ENCODE peak calls at places on chromosomes 6 and 20, in eight cellular contexts. One of them, this sample, is unnamed.

GRCh38 chr20:64099880-64100565 is 7.3 kb downstream of the NPBWR2 start:
- DNase-seq in glutamatergic neuron: no peak
- DNase-seq in head of caudate nucleus: no peak
- DNase-seq in ascending aorta: no peak
- DNase-seq in fibroblast of lung: no peak
- DNase-seq in AG09319: no peak
- DNase-seq in RKO: no peak
- DNase-seq in PC-3: no peak
- DNase-seq in this sample: no peak

GRCh38 chr6:35573495-35574110 is 60.9 kb upstream of the TULP1 start:
- DNase-seq in ascending aorta: no peak
- DNase-seq in PC-3: no peak
- DNase-seq in glutamatergic neuron: no peak
- DNase-seq in fibroblast of lung: no peak
- DNase-seq in head of caudate nucleus: no peak
- DNase-seq in AG09319: no peak
- DNase-seq in RKO: no peak
- DNase-seq in this sample: no peak

GRCh38 chr6:84645563-84646266 is 118.7 kb downstream of the TBX18 start:
- DNase-seq in PC-3: peak
- DNase-seq in AG09319: no peak
- DNase-seq in fibroblast of lung: peak
- DNase-seq in ascending aorta: no peak
- DNase-seq in head of caudate nucleus: no peak
- DNase-seq in RKO: no peak
- DNase-seq in glutamatergic neuron: no peak
- DNase-seq in this sample: no peak

GRCh38 chr20:48595495-48596475 is 232.0 kb downstream of the PREX1 start:
- DNase-seq in glutamatergic neuron: no peak
- DNase-seq in AG09319: no peak
- DNase-seq in head of caudate nucleus: no peak
- DNase-seq in ascending aorta: peak
- DNase-seq in fibroblast of lung: no peak
- DNase-seq in RKO: no peak
- DNase-seq in PC-3: no peak
- DNase-seq in this sample: no peak

GRCh38 chr20:49727473-49727872 is 13.8 kb upstream of the B4GALT5 start:
- DNase-seq in glutamatergic neuron: no peak
- DNase-seq in PC-3: no peak
- DNase-seq in head of caudate nucleus: no peak
- DNase-seq in RKO: no peak
- DNase-seq in AG09319: no peak
- DNase-seq in fibroblast of lung: no peak
- DNase-seq in ascending aorta: no peak
- DNase-seq in this sample: no peak

GRCh38 chr20:33480071-33480470 is 9.8 kb upstream of the CBFA2T2 start:
- DNase-seq in ascending aorta: no peak
- DNase-seq in PC-3: no peak
- DNase-seq in glutamatergic neuron: no peak
- DNase-seq in AG09319: no peak
- DNase-seq in fibroblast of lung: no peak
- DNase-seq in head of caudate nucleus: no peak
- DNase-seq in RKO: no peak
- DNase-seq in this sample: no peak

GRCh38 chr6:132392792-132393191 is 8.5 kb downstream of the MOXD1 start:
- DNase-seq in ascending aorta: no peak
- DNase-seq in PC-3: peak
- DNase-seq in head of caudate nucleus: no peak
- DNase-seq in AG09319: no peak
- DNase-seq in fibroblast of lung: no peak
- DNase-seq in glutamatergic neuron: no peak
- DNase-seq in RKO: no peak
- DNase-seq in this sample: no peak

GRCh38 chr20:31260326-31260932 is 3.0 kb downstream of the DEFB115 start:
- DNase-seq in PC-3: peak
- DNase-seq in fibroblast of lung: no peak
- DNase-seq in ascending aorta: no peak
- DNase-seq in head of caudate nucleus: no peak
- DNase-seq in RKO: peak
- DNase-seq in glutamatergic neuron: no peak
- DNase-seq in AG09319: no peak
- DNase-seq in this sample: no peak

GRCh38 chr20:18258126-18258860 is 30.0 kb upstream of the ZNF133 start:
- DNase-seq in glutamatergic neuron: no peak
- DNase-seq in fibroblast of lung: no peak
- DNase-seq in ascending aorta: no peak
- DNase-seq in RKO: no peak
- DNase-seq in head of caudate nucleus: no peak
- DNase-seq in AG09319: no peak
- DNase-seq in PC-3: no peak
- DNase-seq in this sample: no peak

GRCh38 chr6:23213193-23213592 is 643.8 kb downstream of the HDGFL1 start:
- DNase-seq in RKO: no peak
- DNase-seq in fibroblast of lung: peak
- DNase-seq in PC-3: peak
- DNase-seq in glutamatergic neuron: no peak
- DNase-seq in AG09319: peak
- DNase-seq in head of caudate nucleus: no peak
- DNase-seq in ascending aorta: no peak
- DNase-seq in this sample: no peak

GRCh38 chr6:25620391-25620790 is 31.6 kb upstream of the SCGN start:
- DNase-seq in head of caudate nucleus: no peak
- DNase-seq in RKO: no peak
- DNase-seq in fibroblast of lung: no peak
- DNase-seq in ascending aorta: no peak
- DNase-seq in AG09319: no peak
- DNase-seq in glutamatergic neuron: no peak
- DNase-seq in PC-3: no peak
- DNase-seq in this sample: no peak

GRCh38 chr6:133236898-133237297 is 4.3 kb upstream of the EYA4 start:
- DNase-seq in head of caudate nucleus: no peak
- DNase-seq in RKO: no peak
- DNase-seq in PC-3: peak
- DNase-seq in AG09319: peak
- DNase-seq in glutamatergic neuron: no peak
- DNase-seq in ascending aorta: no peak
- DNase-seq in fibroblast of lung: peak
- DNase-seq in this sample: no peak

This sample was measured in ecto neural progenitor cell.